ENCODE peak calls at places on chromosomes 1 and 21, in four cellular contexts. R is epithelial cell of esophagus, S is left lung, D is fibroblast of lung. N is an unnamed sample.

GRCh38 chr1:106268070-106268469 is 788.4 kb upstream of the PRMT6 start:
- DNase-seq in D (no peak), R (peak; percentile 49), S (no peak), N (no peak)

GRCh38 chr1:22522221-22522743 is 41.0 kb upstream of the EPHA8 start:
- DNase-seq in S (no peak), D (no peak), R (no peak), N (no peak)

GRCh38 chr1:202615501-202616354 is 94.5 kb downstream of the SYT2 start:
- DNase-seq in S (no peak), R (no peak), D (peak; percentile 28), N (no peak)

GRCh38 chr1:108050911-108051624 is 86.1 kb upstream of the VAV3 start:
- DNase-seq in R (no peak), S (no peak), D (no peak), N (no peak)

GRCh38 chr1:145757420-145757819 is 38.1 kb downstream of the CD160 start:
- DNase-seq in R (no peak), D (no peak), S (no peak), N (no peak)

GRCh38 chr1:96978867-96979266 is 257.3 kb downstream of the PTBP2 start:
- DNase-seq in S (no peak), D (no peak), R (no peak), N (no peak)

GRCh38 chr1:167628754-167629515 is 1.1 kb upstream of the RCSD1 start:
- DNase-seq in R (no peak), D (no peak), S (no peak), N (peak; percentile 27)

GRCh38 chr1:228781161-228781771 is 46.0 kb downstream of the RHOU start:
- DNase-seq in S (no peak), D (peak; percentile 28), R (no peak), N (no peak)

GRCh38 chr1:157993179-157994080 is at the start of gene KIRREL1:
- DNase-seq in D (peak; percentile 75), S (peak; percentile 83), R (peak; percentile 65), N (peak; percentile 79)

GRCh38 chr1:15214507-15214906 is 32.5 kb upstream of the FHAD1 start:
- DNase-seq in D (peak; percentile 70), S (no peak), R (no peak), N (peak; percentile 80)

GRCh38 chr1:55443175-55443933 is 228.2 kb upstream of the USP24 start:
- DNase-seq in R (peak; percentile 70), D (peak; percentile 100), S (peak; percentile 59), N (no peak)

GRCh38 chr1:183241446-183241845 is 55.4 kb downstream of the LAMC2 start:
- DNase-seq in R (no peak), S (no peak), D (no peak), N (no peak)

GRCh38 chr1:31708324-31708723 is 4.5 kb upstream of the COL16A1 start:
- DNase-seq in S (no peak), R (peak; percentile 40), D (no peak), N (no peak)

GRCh38 chr21:34074283-34075098 is 1.1 kb downstream of the MRPS6 start:
- DNase-seq in S (no peak), R (peak; percentile 38), D (peak; percentile 27), N (no peak)
- TF ChIP-seq CTCF in S (no peak), R (no peak), D (no peak), N (peak; percentile 64)

GRCh38 chr21:29166853-29167252 is 36.4 kb downstream of the MAP3K7CL start:
- DNase-seq in R (no peak), D (no peak), S (no peak), N (no peak)

GRCh38 chr21:29168874-29169273 is 38.4 kb downstream of the MAP3K7CL start:
- DNase-seq in D (no peak), S (no peak), R (peak; percentile 92), N (no peak)

GRCh38 chr21:29164330-29164942 is 34.0 kb downstream of the MAP3K7CL start:
- DNase-seq in S (no peak), D (peak; percentile 93), R (peak; percentile 85), N (no peak)

GRCh38 chr21:29163381-29164115 is 33.1 kb downstream of the MAP3K7CL start:
- DNase-seq in D (peak; percentile 74), R (no peak), S (no peak), N (no peak)

DNA sequence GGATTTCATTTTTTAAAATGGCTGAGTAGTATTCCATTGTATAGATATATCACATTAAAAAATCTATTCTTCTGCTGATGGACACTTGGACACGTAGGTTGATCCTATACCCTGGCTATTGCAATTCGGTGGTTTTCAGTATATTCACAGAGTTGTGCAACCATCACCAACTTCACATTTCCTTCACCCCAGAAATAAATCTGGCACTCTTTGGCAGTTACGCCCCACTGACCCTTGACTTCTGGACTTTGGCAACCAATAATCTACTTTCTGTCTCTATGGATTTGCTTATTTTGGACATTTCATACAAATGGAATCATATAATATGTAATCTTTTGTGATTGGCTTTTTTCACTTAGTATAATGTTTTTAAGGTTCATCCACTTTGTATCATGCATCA is 35.9 kb downstream of the MAP3K7CL start:
- DNase-seq in D (no peak), R (no peak), S (no peak), N (no peak)
- TF ChIP-seq CTCF in D (no peak), R (no peak), S (no peak), N (no peak)

DNA sequence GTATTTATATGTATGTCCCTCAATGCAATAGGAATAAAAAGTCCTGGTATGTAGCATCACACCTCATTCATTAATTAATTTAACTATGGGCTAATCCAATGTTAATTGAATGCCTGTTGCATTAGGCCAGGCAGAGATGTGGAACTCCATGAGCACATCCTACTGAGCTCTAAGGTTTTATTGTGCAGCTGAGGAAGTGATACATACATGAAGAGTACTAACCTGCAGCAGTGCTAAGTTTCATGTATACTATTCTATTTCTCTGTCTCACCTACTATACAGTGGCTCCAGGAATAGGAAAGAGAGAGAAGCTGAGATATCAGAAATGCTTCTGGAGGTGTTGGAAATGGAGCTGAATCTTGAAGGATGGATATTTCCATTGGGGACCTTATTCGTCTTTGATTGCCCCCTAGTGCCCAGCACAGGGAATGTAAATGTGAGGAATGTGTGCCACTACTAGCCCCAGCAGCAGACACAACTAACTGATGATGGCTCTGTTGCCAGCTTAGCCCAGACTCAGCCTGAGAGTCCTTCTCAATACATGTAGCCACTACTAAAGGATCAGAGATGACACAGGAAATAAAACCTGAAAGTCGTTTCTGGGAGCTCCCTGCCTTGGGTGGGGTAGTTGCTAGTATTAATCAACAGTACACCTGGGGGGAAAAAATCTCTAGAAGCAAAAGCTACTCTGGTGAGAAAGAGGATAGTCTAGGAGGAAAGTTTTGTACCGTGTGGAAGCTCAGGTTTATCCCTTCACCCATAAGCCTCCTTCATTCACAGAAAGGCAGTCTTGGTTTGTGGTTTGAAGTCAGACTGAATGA is 173.3 kb upstream of the FOXD3 start:
- DNase-seq in S (no peak), R (peak; percentile 51), D (peak; percentile 56), N (no peak)
- TF ChIP-seq CTCF in S (peak; percentile 35), R (peak; percentile 59), D (peak; percentile 69), N (peak; percentile 81)

GRCh38 chr1:211514030-211514754 is 22.2 kb upstream of the RD3 start:
- DNase-seq in D (peak; percentile 85), R (peak; percentile 92), S (peak; percentile 87), N (peak; percentile 87)
- TF ChIP-seq CTCF in D (peak; percentile 76), R (peak; percentile 86), S (peak; percentile 59), N (peak; percentile 84)

GRCh38 chr1:150619576-150620509 is 9.6 kb downstream of the ENSA start:
- DNase-seq in S (no peak), R (peak; percentile 84), D (peak; percentile 81), N (no peak)
- TF ChIP-seq CTCF in S (no peak), R (peak; percentile 57), D (no peak), N (no peak)

DNA sequence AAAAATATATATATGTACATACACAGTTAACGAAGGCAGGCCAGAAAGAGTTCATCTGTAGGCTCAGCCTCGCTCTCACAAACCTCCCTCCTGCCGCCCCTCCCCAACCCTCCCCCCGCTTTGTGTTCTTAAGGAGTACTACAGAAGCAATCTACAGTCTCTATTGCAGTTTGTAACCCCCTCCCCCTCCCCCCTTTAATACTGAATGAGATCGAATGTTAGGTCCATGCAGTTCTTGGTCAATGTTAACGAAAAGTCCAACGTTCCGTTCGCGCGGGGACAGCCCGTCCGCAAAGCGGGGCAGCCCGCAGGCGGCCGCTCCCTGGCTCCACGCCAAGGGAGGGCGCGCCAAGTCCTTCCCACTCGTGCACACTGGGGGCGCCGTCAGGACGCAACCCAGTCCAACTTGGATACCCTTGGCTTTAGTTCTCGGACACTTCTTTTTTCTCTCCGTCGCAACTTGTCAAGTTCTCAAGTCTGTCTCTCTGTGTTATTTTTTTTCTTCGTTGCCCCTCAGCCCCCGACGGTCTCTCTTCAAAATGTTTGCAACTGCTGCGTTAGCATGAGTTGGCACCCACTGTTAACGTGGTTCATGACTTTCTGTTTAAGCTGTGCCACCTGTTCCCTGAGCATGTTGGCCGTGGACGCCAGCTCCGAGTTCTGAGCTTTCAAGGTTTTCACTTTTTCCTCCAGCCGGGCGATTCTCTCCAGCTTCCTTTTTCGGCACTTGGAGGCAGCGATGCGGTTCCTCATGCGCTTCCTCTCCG is 2.1 kb downstream of the JUN start:
- DNase-seq in D (peak; percentile 84), R (peak; percentile 45), S (peak; percentile 86), N (peak; percentile 80)
- TF ChIP-seq CTCF in D (peak; percentile 12), R (peak; percentile 20), S (no peak), N (peak; percentile 67)

GRCh38 chr1:180190091-180190490 is 35.4 kb downstream of the QSOX1 start:
- DNase-seq in D (no peak), R (no peak), S (no peak), N (no peak)

GRCh38 chr1:180188679-180189175 is 34.1 kb downstream of the QSOX1 start:
- DNase-seq in D (no peak), S (no peak), R (no peak), N (no peak)

GRCh38 chr1:180187626-180188025 is 33.0 kb downstream of the QSOX1 start:
- DNase-seq in R (no peak), S (no peak), D (no peak), N (no peak)

GRCh38 chr1:180186831-180187230 is 32.2 kb downstream of the QSOX1 start:
- DNase-seq in R (no peak), D (no peak), S (no peak), N (no peak)

GRCh38 chr1:180188103-180188506 is 33.4 kb downstream of the QSOX1 start:
- DNase-seq in S (no peak), R (peak; percentile 56), D (peak; percentile 52), N (no peak)
- TF ChIP-seq CTCF in S (peak; percentile 45), R (peak; percentile 77), D (peak; percentile 67), N (peak; percentile 86)

N was measured in type B pancreatic cell.